ENCODE peak calls at places on chromosomes 3 and 15, in nine cellular contexts. R, N, D, C, V, E, X, K and J are unnamed samples.

GRCh38 chr15:57827021-57827420 is 120.5 kb downstream of the POLR2M start:
- DNase-seq in R (no peak), N (no peak), D (no peak), C (no peak), V (no peak), E (no peak), X (no peak), K (no peak), J (no peak)

GRCh38 chr3:18295171-18295920 is 129.8 kb downstream of the SATB1 start:
- DNase-seq in R (no peak), N (peak; percentile 89), D (peak; percentile 84), C (peak; percentile 4), V (no peak), E (peak; percentile 46), X (peak; percentile 90), K (peak; percentile 76), J (peak; percentile 79)

GRCh38 chr3:13093687-13094086 is 20.5 kb upstream of the IQSEC1 start:
- DNase-seq in R (no peak), N (peak; percentile 5), D (no peak), C (no peak), V (no peak), E (peak; percentile 3), X (no peak), K (no peak), J (peak; percentile 27)

GRCh38 chr15:73922186-73923151 is 3.8 kb upstream of the LOXL1 start:
- DNase-seq in R (no peak), N (peak; percentile 70), D (peak; percentile 52), C (no peak), V (no peak), E (peak; percentile 70), X (no peak), K (peak; percentile 53), J (peak; percentile 92)

GRCh38 chr3:4738737-4739274 is 240.4 kb upstream of the BHLHE40 start:
- DNase-seq in R (no peak), N (no peak), D (no peak), C (no peak), V (no peak), E (no peak), X (no peak), K (peak; percentile 24), J (no peak)

GRCh38 chr15:41772720-41773331 is 1.5 kb upstream of the MAPKBP1 start:
- DNase-seq in R (peak; percentile 73), N (peak; percentile 58), D (peak; percentile 49), C (peak; percentile 74), V (no peak), E (peak; percentile 80), X (peak; percentile 53), K (peak; percentile 59), J (peak; percentile 55)

GRCh38 chr15:82950295-82950694 is 2.2 kb downstream of the HOMER2 start:
- DNase-seq in R (no peak), N (no peak), D (no peak), C (no peak), V (no peak), E (no peak), X (no peak), K (no peak), J (no peak)

GRCh38 chr3:179029096-179029495 is 42.5 kb downstream of the ZMAT3 start:
- DNase-seq in R (no peak), N (no peak), D (no peak), C (no peak), V (no peak), E (no peak), X (no peak), K (no peak), J (no peak)

GRCh38 chr3:29694783-29695182 is 413.9 kb downstream of the RBMS3 start:
- DNase-seq in R (no peak), N (peak; percentile 99), D (peak; percentile 98), C (peak; percentile 86), V (no peak), E (peak; percentile 92), X (peak; percentile 43), K (peak; percentile 92), J (peak; percentile 23)

GRCh38 chr3:142929109-142929508 is 34.4 kb downstream of the PAQR9 start:
- DNase-seq in R (no peak), N (peak; percentile 23), D (no peak), C (no peak), V (peak; percentile 74), E (peak; percentile 61), X (peak; percentile 56), K (peak; percentile 43), J (no peak)

GRCh38 chr15:92807971-92808571 is 92.1 kb upstream of the CHD2 start:
- DNase-seq in R (no peak), N (no peak), D (no peak), C (no peak), V (no peak), E (no peak), X (no peak), K (no peak), J (peak; percentile 50)

GRCh38 chr3:175129126-175129525 is 270.0 kb downstream of the NAALADL2 start:
- DNase-seq in R (no peak), N (peak; percentile 88), D (peak; percentile 91), C (no peak), V (no peak), E (peak; percentile 63), X (no peak), K (no peak), J (no peak)

GRCh38 chr3:149575213-149575961 is 82.4 kb downstream of the WWTR1 start:
- DNase-seq in R (peak; percentile 74), N (peak; percentile 95), D (peak; percentile 93), C (peak; percentile 96), V (no peak), E (peak; percentile 95), X (no peak), K (peak; percentile 85), J (no peak)

GRCh38 chr3:121752261-121752660 is 2.7 kb upstream of the GOLGB1 start:
- DNase-seq in R (no peak), N (no peak), D (no peak), C (no peak), V (no peak), E (no peak), X (no peak), K (no peak), J (no peak)

GRCh38 chr3:56772926-56773587 is 28.7 kb downstream of the ARHGEF3 start:
- DNase-seq in R (no peak), N (no peak), D (no peak), C (no peak), V (no peak), E (no peak), X (no peak), K (no peak), J (no peak)

GRCh38 chr3:178022599-178022998 is 513.6 kb upstream of the KCNMB2 start:
- DNase-seq in R (no peak), N (peak; percentile 38), D (peak; percentile 16), C (no peak), V (no peak), E (peak; percentile 25), X (no peak), K (no peak), J (no peak)

GRCh38 chr3:187999821-188000220 is 154.1 kb upstream of the LPP start:
- DNase-seq in R (no peak), N (no peak), D (no peak), C (no peak), V (no peak), E (no peak), X (no peak), K (no peak), J (no peak)

GRCh38 chr3:188001052-188001567 is 152.8 kb upstream of the LPP start:
- DNase-seq in R (no peak), N (no peak), D (no peak), C (no peak), V (no peak), E (no peak), X (no peak), K (no peak), J (no peak)

GRCh38 chr3:188001926-188002325 is 152.0 kb upstream of the LPP start:
- DNase-seq in R (no peak), N (no peak), D (no peak), C (no peak), V (no peak), E (no peak), X (no peak), K (no peak), J (no peak)

GRCh38 chr3:187998611-187999010 is 155.3 kb upstream of the LPP start:
- DNase-seq in R (no peak), N (no peak), D (no peak), C (no peak), V (no peak), E (no peak), X (no peak), K (no peak), J (peak; percentile 91)

GRCh38 chr3:188000361-188000861 is 153.5 kb upstream of the LPP start:
- DNase-seq in R (no peak), N (no peak), D (no peak), C (no peak), V (peak; percentile 86), E (no peak), X (no peak), K (no peak), J (no peak)
- H3K4me3 ChIP-seq in R (no peak overlapping the region), N (no peak overlapping the region), D (no peak overlapping the region), C (no peak overlapping the region), V (no peak overlapping the region), E (no peak overlapping the region), X (no peak overlapping the region), K (no peak overlapping the region), J (no peak overlapping the region)

GRCh38 chr3:195209836-195210551 is 61.0 kb downstream of the XXYLT1 start:
- DNase-seq in R (peak; percentile 90), N (no peak), D (no peak), C (peak; percentile 79), V (no peak), E (peak; percentile 60), X (no peak), K (no peak), J (no peak)
- H3K4me3 ChIP-seq in R (no peak overlapping the region), N (peak overlapping the region; percentile 5), D (no peak overlapping the region), C (peak overlapping the region; percentile 25), V (no peak overlapping the region), E (no peak overlapping the region), X (no peak overlapping the region), K (no peak overlapping the region), J (no peak overlapping the region)

DNA sequence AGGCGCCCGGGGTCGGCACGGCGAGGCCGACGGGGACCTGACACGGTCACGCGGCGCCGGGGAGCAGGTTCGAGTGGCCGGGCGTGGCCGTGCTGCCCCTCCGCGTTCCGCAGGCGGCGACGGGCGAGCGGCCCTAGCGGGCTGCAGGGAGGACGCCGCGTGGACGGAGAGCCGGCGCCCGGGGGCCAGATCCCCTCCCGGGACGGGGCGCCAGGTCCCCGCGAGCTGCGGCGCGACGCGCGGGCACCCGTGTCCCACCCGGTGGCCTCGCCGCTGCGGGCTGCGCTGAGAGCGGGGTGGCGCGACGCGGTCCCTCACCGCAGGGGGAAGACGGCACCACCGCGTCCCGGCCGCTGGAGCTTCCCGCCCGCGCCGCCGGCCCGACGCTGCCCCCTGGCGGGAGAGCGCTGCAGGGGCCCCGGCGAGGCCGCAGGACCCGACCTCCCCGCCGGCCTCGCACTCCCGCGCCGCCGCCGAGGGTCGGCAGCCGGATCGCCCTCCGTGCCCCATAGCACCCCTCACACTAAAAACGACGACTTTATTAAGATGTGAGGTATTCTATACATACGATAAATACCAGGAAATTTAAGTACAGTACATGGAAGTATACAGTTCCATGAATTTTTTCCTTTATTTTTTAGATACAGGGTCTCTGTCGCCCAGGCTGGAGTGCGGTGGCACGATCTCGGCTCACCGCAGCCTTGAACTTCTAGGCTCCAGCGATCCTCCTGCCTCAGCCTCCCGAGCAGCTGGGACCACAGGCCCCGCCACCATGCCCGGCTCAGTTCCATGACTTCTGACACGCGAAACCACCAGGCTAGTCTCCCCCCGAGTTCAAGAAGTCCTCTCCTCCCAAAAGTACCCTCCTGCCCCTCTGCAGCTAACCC is 1.3 kb upstream of the PIGZ start:
- DNase-seq in R (no peak), N (peak; percentile 27), D (no peak), C (peak; percentile 40), V (peak; percentile 76), E (peak; percentile 35), X (peak; percentile 80), K (no peak), J (peak; percentile 79)
- H3K4me3 ChIP-seq in R (peak overlapping the region; percentile 72), N (no peak overlapping the region), D (peak overlapping the region; percentile 58), C (peak overlapping the region; percentile 56), V (peak overlapping the region; percentile 74), E (peak overlapping the region; percentile 62), X (peak overlapping the region; percentile 73), K (peak overlapping the region; percentile 60), J (peak overlapping the region; percentile 45)

GRCh38 chr15:55527150-55527549 is 19.1 kb upstream of the DNAAF4 start:
- DNase-seq in R (no peak), N (no peak), D (no peak), C (no peak), V (no peak), E (no peak), X (no peak), K (no peak), J (no peak)
- H3K4me3 ChIP-seq in R (no peak overlapping the region), N (no peak overlapping the region), D (no peak overlapping the region), C (no peak overlapping the region), V (no peak overlapping the region), E (no peak overlapping the region), X (no peak overlapping the region), K (no peak overlapping the region), J (no peak overlapping the region)